ENCODE peak calls at places on chromosomes 16 and 17, in six cellular contexts. O is body of pancreas, X is dorsolateral prefrontal cortex, V is adrenal gland, G is PC-9, P is coronary artery. A is an unnamed sample.
A peak's percentile ranks its signal among the peaks of the same experiment; 100 is the strongest.

GRCh38 chr17:58531661-58532554 is 17.5 kb upstream of the MTMR4 start:
- DNase-seq in X (peak; percentile 91), P (no peak), V (peak; percentile 72), G (peak; percentile 55), O (peak; percentile 77), A (peak; percentile 62)

GRCh38 chr17:45745843-45746494 is 38.2 kb upstream of the CRHR1 start:
- DNase-seq in P (no peak), O (no peak), V (no peak), X (no peak), G (no peak), A (no peak)

GRCh38 chr16:1170076-1170418 is 17.1 kb downstream of the CACNA1H start:
- DNase-seq in P (no peak), X (no peak), G (no peak), O (no peak), V (no peak), A (no peak)

GRCh38 chr17:48100160-48100559 is 1.1 kb downstream of the CBX1 start:
- DNase-seq in P (no peak), V (no peak), G (no peak), O (no peak), X (no peak), A (peak; percentile 14)

GRCh38 chr17:63932008-63932561 is at the start of gene CD79B:
- DNase-seq in G (no peak), O (no peak), P (no peak), X (no peak), V (no peak), A (no peak)

GRCh38 chr17:32671891-32672290 is 185.1 kb downstream of the CDK5R1 start:
- DNase-seq in G (no peak), O (peak; percentile 63), P (no peak), X (no peak), V (peak; percentile 81), A (no peak)

GRCh38 chr16:13231365-13231764 is 330.0 kb downstream of the SHISA9 start:
- DNase-seq in O (no peak), G (no peak), P (no peak), X (no peak), V (no peak), A (no peak)

GRCh38 chr16:30187971-30188561 is 4.7 kb downstream of the CORO1A start:
- DNase-seq in G (no peak), P (no peak), V (peak; percentile 17), O (no peak), X (no peak), A (no peak)

GRCh38 chr16:29824589-29825144 is 4.4 kb downstream of the MVP start:
- DNase-seq in P (no peak), V (peak; percentile 58), O (no peak), X (no peak), G (no peak), A (peak; percentile 50)

GRCh38 chr17:32943206-32943605 is 15.3 kb downstream of the TMEM98 start:
- DNase-seq in G (no peak), P (no peak), X (no peak), O (peak; percentile 85), V (no peak), A (no peak)

GRCh38 chr17:40283662-40284061 is 4.0 kb upstream of the CDC6 start:
- DNase-seq in O (no peak), X (no peak), G (no peak), P (no peak), V (no peak), A (peak; percentile 94)

GRCh38 chr17:32519769-32520701 is 33.2 kb downstream of the CDK5R1 start:
- DNase-seq in X (no peak), G (no peak), P (no peak), O (peak; percentile 14), V (peak; percentile 39), A (no peak)

GRCh38 chr16:89924925-89925307 is 1.8 kb downstream of the TUBB3 start:
- DNase-seq in G (no peak), O (no peak), X (no peak), P (no peak), V (no peak), A (no peak)

GRCh38 chr16:50530277-50531236 is 17.6 kb upstream of the NKD1 start:
- DNase-seq in G (peak; percentile 87), V (no peak), P (peak; percentile 43), X (no peak), O (peak; percentile 81), A (peak; percentile 81)

DNA sequence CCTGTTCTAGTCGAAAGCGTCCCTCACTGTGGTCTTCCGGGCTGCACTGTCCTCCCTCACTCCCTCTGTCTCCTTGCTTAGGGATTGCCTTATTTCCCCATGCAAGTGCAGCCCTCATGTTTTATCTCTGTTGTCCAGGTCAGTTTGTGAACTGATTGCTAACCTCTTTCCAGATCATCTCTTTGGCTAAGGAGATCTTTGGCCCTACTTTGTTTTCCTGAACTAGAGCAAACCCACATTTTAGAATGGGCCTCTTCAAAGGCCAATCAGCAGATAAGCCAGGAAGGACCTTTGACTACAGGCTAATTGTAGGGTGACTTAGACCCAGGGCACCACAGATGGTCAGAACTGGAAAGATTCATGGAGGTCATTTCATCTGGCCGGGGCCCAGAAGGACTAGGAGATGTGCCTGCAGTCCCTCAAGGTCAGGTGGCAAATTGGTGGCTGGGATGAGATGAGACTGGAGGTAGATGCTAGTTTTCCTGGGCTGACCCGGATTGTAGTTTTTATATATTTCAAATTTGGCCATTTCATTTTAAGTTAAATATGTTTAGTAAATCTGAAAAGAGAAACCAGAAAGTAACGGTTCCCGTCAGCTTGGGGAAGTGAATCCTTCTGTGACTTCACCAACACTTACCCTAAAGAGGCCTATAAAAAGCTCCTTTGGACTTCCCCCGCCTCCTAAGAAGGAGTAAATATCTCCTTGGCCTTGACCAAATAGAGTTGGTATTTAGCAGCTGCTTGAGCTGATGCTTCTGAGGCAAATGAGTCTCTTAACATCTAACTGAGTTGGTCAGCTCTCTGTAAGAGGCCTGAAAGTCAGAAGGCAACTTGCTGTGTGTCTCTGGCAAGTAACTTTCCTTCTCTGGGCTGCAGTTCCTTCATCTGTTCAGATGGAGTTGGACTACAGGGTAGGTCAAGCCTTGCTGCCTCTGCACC is 6.3 kb upstream of the SLC25A19 start:
- DNase-seq in V (peak; percentile 62), O (no peak), X (no peak), G (no peak), P (no peak), A (no peak)
- H3K27ac ChIP-seq in V (peak overlapping the region; percentile 88), O (no peak overlapping the region), X (peak overlapping the region; percentile 74), G (no peak overlapping the region), P (peak overlapping the region; percentile 67), A (no peak overlapping the region)

GRCh38 chr17:77429985-77430752 is 289.4 kb downstream of the SEC14L1 start:
- DNase-seq in X (peak; percentile 83), P (peak; percentile 98), V (peak; percentile 96), G (peak; percentile 71), O (peak; percentile 80), A (no peak)
- H3K27ac ChIP-seq in X (no peak overlapping the region), P (peak overlapping the region; percentile 89), V (peak overlapping the region; percentile 96), G (no peak overlapping the region), O (peak overlapping the region; percentile 76), A (peak overlapping the region; percentile 98)

GRCh38 chr16:14394834-14395233 is 235.2 kb downstream of the PARN start:
- DNase-seq in O (no peak), X (no peak), V (no peak), P (no peak), G (no peak), A (no peak)

GRCh38 chr16:14400285-14400977 is 229.6 kb downstream of the PARN start:
- DNase-seq in V (no peak), G (no peak), P (no peak), O (no peak), X (no peak), A (no peak)

GRCh38 chr16:14398014-14398717 is 231.9 kb downstream of the PARN start:
- DNase-seq in G (no peak), P (no peak), O (no peak), X (no peak), V (no peak), A (peak; percentile 49)

GRCh38 chr16:14401839-14402115 is 228.3 kb downstream of the PARN start:
- DNase-seq in V (peak; percentile 39), G (no peak), O (peak; percentile 32), X (no peak), P (no peak), A (no peak)

DNA sequence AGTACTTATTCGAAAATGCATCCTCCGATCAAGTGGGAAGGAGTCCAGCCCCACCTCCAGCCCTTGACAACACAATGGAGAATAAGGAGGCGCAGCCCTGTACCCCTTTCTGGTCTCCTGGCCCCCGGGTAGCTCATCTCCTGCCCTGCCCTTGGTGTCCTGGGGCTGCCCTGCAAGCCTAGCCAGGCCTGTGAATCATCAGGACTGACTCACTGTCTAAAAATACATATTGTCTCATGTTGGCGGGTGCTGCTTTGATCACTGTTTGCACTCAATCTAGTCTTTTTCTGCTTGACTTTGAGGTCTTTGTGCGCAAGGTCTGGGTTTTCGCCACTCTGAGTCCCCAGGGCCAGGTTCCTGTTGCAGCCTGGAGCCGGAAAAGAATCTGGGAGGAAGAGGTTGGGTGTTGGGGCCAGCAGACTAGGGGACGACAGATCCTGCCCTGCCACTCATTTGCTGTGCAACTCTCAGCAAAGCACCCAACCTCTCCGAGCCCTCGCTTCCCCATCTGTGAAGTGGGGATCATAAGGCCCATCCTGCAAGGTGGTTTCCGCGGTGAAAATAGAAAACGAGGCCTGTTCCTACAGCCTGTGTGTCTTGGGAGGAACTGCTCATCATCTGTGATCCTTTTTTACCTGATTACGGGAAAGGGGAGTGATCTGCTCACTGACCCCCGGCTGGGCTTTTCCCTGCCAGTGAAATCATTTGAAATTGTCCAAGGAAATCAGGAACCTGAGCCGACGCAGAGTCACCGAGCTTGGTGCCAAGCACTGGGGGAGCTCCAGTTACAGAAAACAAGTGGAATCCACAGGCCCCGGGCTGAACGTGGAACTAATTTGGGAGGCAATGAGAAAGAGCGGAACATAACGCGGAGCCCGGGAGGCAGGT is 230.4 kb downstream of the PARN start:
- DNase-seq in V (peak; percentile 86), X (peak; percentile 52), G (peak; percentile 83), O (no peak), P (no peak), A (peak; percentile 53)
- H3K27ac ChIP-seq in V (peak overlapping the region; percentile 92), X (peak overlapping the region; percentile 77), G (peak overlapping the region; percentile 92), O (no peak overlapping the region), P (peak overlapping the region; percentile 52), A (peak overlapping the region; percentile 89)

GRCh38 chr17:74480290-74480689 is 13.9 kb downstream of the CD300A start:
- DNase-seq in P (no peak), G (no peak), V (no peak), O (no peak), X (no peak), A (no peak)

GRCh38 chr17:74477411-74477810 is 11.0 kb downstream of the CD300A start:
- DNase-seq in P (no peak), V (no peak), O (no peak), X (no peak), G (no peak), A (no peak)

GRCh38 chr17:74481621-74482020 is 15.2 kb downstream of the CD300A start:
- DNase-seq in V (no peak), P (no peak), O (no peak), X (no peak), G (no peak), A (no peak)

GRCh38 chr17:74475189-74475588 is 8.8 kb downstream of the CD300A start:
- DNase-seq in P (no peak), X (no peak), G (no peak), O (no peak), V (no peak), A (no peak)

DNA sequence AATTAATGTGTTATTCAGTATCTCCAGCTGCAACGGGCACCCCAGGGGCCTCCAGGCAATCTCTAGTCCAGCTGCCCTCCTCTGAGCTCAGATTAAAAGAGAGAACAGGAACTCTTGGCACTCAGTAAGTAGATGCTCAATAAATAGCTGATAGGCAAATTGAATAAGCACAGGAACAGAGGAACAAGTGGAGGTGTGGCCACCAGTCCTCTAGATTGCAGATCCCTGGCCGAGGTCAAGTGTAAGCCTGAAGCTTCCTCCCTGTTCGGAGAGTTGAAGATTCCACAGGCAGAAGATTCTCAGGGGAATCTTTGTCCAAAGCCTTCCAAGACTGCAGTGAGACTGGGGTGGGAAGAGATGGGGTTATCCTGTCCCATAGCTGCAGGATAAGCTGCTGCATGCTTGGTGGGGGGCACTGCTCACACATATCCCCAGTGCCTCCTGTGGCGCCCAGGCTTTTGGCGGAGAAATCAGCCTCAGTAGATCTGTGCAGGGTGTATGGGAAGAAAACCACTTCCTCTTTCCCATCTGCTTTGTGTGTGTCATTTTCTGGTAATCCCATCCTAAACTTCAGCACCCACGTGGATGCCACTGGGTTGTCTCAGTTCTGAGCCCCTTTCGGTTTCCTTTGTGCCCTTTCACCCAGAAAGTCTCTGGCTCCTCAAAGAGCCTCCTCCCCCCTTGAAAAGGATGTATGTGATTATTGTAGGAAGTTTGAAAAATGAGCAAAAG is 12.1 kb downstream of the CD300A start:
- DNase-seq in G (no peak), O (no peak), X (no peak), P (no peak), V (no peak), A (no peak)
- H3K27ac ChIP-seq in G (no peak overlapping the region), O (no peak overlapping the region), X (no peak overlapping the region), P (peak overlapping the region; percentile 65), V (peak overlapping the region; percentile 81), A (no peak overlapping the region)